ENCODE peak calls at places on chromosomes 1 and 21, in seven cellular contexts. X is suprapubic skin, B is H1, K is transverse colon, U is HCT116, N is sigmoid colon, M is K562. R is an unnamed sample. For H3K9me3, the result is how much of the 10 kb centered on the place peaks cover.

GRCh38 chr1:157155658-157156057 is 17.5 kb upstream of the ETV3 start:
- DNase-seq in N (no peak), M (peak), B (no peak), U (no peak), X (no peak), K (no peak), R (no peak)

GRCh38 chr1:204990059-204990664 is 52.9 kb upstream of the CNTN2 start:
- DNase-seq in N (no peak), X (no peak), B (no peak), M (no peak), K (no peak), U (no peak), R (no peak)

GRCh38 chr1:118949317-118949716 is 38.8 kb downstream of the TBX15 start:
- DNase-seq in K (no peak), M (no peak), N (peak), X (no peak), B (no peak), U (no peak), R (no peak)

GRCh38 chr1:150017206-150017750 is 6.8 kb upstream of the OTUD7B start:
- DNase-seq in M (no peak), N (no peak), X (no peak), U (no peak), B (no peak), K (peak), R (peak)

GRCh38 chr21:32411366-32412161 is 942 bp upstream of the EVA1C start:
- DNase-seq in X (peak), K (peak), N (peak), U (no peak), B (peak), M (peak), R (peak)

GRCh38 chr1:61184714-61185106 is 102.3 kb downstream of the NFIA start:
- DNase-seq in N (no peak), U (no peak), X (no peak), M (no peak), K (no peak), B (no peak), R (no peak)

GRCh38 chr21:41627428-41627827 is 119.5 kb upstream of the TMPRSS2 start:
- DNase-seq in M (no peak), N (no peak), K (no peak), U (no peak), B (no peak), X (no peak), R (no peak)

GRCh38 chr1:170162385-170163226 is 16.8 kb downstream of the NTMT2 start:
- DNase-seq in N (no peak), B (no peak), K (no peak), U (no peak), X (no peak), M (no peak), R (no peak)

GRCh38 chr1:51955797-51956527 is 34.5 kb downstream of the RAB3B start:
- DNase-seq in X (no peak), B (no peak), U (no peak), M (no peak), K (no peak), N (no peak), R (no peak)

GRCh38 chr21:45293214-45293725 is 5.6 kb upstream of the POFUT2 start:
- DNase-seq in X (peak), N (peak), M (no peak), K (no peak), B (peak), U (no peak), R (peak)

GRCh38 chr1:78091886-78092285 is 46.1 kb downstream of the GIPC2 start:
- DNase-seq in X (no peak), N (no peak), M (no peak), B (no peak), K (no peak), U (no peak), R (no peak)

GRCh38 chr1:39825432-39825941 is 36.8 kb upstream of the BMP8B start:
- DNase-seq in B (no peak), X (no peak), K (peak), N (no peak), M (no peak), U (no peak), R (no peak)

GRCh38 chr1:81731989-81732388 is 68.7 kb upstream of the ADGRL2 start:
- DNase-seq in X (no peak), B (no peak), U (no peak), N (no peak), K (no peak), M (no peak), R (no peak)

GRCh38 chr1:8421721-8422120 is 103.8 kb downstream of the SLC45A1 start:
- DNase-seq in M (no peak), X (no peak), N (peak), U (no peak), B (no peak), K (peak), R (no peak)

GRCh38 chr1:147890177-147890790 is 12.3 kb upstream of the GJA8 start:
- DNase-seq in U (peak), B (peak), X (no peak), N (no peak), M (peak), K (peak), R (peak)

GRCh38 chr1:114551400-114551799 is 30.0 kb downstream of the BCAS2 start:
- DNase-seq in N (no peak), U (no peak), X (no peak), M (no peak), B (no peak), K (no peak), R (no peak)

GRCh38 chr21:15291621-15292266 is 226.9 kb upstream of the NRIP1 start:
- DNase-seq in U (no peak), X (no peak), B (no peak), K (peak), N (no peak), M (no peak), R (no peak)

GRCh38 chr1:12276225-12276624 is 46.4 kb downstream of the VPS13D start:
- DNase-seq in N (peak), B (peak), X (no peak), M (peak), K (no peak), U (no peak), R (peak)

GRCh38 chr1:43933386-43934278 is at the start of gene ARTN:
- DNase-seq in U (no peak), B (peak), N (no peak), X (no peak), M (no peak), K (peak), R (peak)

GRCh38 chr21:41433566-41433965 is 7.5 kb downstream of the MX1 start:
- DNase-seq in K (no peak), M (no peak), U (no peak), B (no peak), N (no peak), X (no peak), R (no peak)

GRCh38 chr1:205061227-205061626 is 18.2 kb downstream of the CNTN2 start:
- DNase-seq in M (no peak), K (no peak), U (no peak), N (peak), X (no peak), B (no peak), R (no peak)

GRCh38 chr1:81430236-81430635 is 370.5 kb upstream of the ADGRL2 start:
- DNase-seq in M (no peak), X (no peak), N (no peak), B (no peak), U (no peak), K (no peak), R (no peak)

GRCh38 chr1:199046618-199047017 is 407.8 kb downstream of the PTPRC start:
- DNase-seq in U (no peak), X (no peak), B (no peak), K (no peak), N (no peak), M (no peak), R (no peak)

GRCh38 chr1:168824418-168824817 is 95.4 kb upstream of the DPT start:
- DNase-seq in X (no peak), K (no peak), N (no peak), M (no peak), B (no peak), U (no peak), R (no peak)

GRCh38 chr1:22778842-22779520 is 68.3 kb downstream of the EPHB2 start:
- DNase-seq in B (no peak), N (no peak), X (no peak), K (no peak), U (no peak), M (no peak), R (no peak)

GRCh38 chr1:116273042-116273783 is 99.8 kb upstream of the ATP1A1 start:
- DNase-seq in M (no peak), N (no peak), K (no peak), B (no peak), U (no peak), X (no peak), R (no peak)

GRCh38 chr1:234720709-234721436 is 110.9 kb upstream of the IRF2BP2 start:
- DNase-seq in B (no peak), N (peak), X (no peak), U (no peak), M (no peak), K (no peak), R (no peak)

GRCh38 chr1:84701366-84701765 is 11.1 kb upstream of the SSX2IP start:
- DNase-seq in X (no peak), B (no peak), N (no peak), U (no peak), M (no peak), K (no peak), R (no peak)

GRCh38 chr1:112466078-112466660 is 42.6 kb upstream of the WNT2B start:
- DNase-seq in B (peak), K (peak), N (peak), X (peak), U (peak), M (peak), R (peak)

GRCh38 chr1:66848193-66848592 is 47.1 kb upstream of the INSL5 start:
- DNase-seq in U (no peak), M (no peak), N (no peak), X (no peak), K (no peak), B (no peak), R (no peak)

GRCh38 chr1:217275617-217276398 is 355.1 kb downstream of the GPATCH2 start:
- DNase-seq in B (no peak), X (no peak), N (no peak), M (no peak), U (no peak), K (no peak), R (no peak)

GRCh38 chr1:163565171-163565570 is 243.4 kb downstream of the NUF2 start:
- DNase-seq in X (no peak), B (no peak), U (no peak), N (no peak), M (no peak), K (no peak), R (no peak)

GRCh38 chr1:9892563-9893528 is 17.2 kb downstream of the CTNNBIP1 start:
- DNase-seq in N (no peak), M (no peak), X (no peak), U (peak), K (peak), B (no peak), R (peak)
- TF ChIP-seq POLR2AphosphoS5 in N (no peak), M (no peak), X (peak), U (peak), K (no peak), B (no peak), R (no peak)

DNA sequence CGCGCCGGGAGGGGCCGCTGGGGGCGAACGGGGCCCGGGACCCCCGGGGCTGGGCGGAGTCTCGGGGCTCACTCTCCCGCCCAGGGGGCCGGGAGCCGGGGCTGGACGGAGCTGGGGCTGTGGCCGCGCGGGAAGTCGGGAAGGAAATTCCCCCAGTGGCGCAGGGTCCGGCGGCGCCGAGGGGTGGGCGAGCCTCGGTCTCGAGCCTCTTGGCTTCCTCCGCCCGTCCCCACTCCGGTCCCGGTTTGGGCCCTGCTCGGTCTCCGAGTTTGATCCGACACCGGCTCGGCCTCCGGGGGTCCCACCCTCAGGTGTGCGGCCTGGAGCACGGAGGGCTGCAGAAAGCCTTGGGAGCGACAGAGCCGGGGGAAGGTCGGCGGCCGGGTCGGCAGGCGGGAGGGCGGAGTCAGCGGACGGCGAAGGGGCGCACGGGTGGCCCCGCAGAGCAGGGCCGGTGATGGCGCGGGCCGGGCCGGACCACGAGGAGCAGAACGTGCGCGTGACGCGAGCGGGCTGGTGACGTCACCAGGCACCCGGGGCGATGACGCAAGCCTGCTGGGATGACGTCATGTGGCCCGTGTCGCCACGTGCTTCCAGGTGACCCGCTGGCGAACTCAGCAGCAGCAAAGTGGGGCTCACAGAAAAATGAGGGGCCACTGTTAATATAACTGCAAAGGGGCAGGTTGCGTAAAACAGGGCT is 610 bp upstream of the HES4 start:
- DNase-seq in X (peak), N (peak), B (peak), K (peak), M (peak), U (peak), R (peak)
- TF ChIP-seq POLR2A in X (peak), N (peak), B (no peak), K (peak), M (peak), U (no peak), R (no peak)

DNA sequence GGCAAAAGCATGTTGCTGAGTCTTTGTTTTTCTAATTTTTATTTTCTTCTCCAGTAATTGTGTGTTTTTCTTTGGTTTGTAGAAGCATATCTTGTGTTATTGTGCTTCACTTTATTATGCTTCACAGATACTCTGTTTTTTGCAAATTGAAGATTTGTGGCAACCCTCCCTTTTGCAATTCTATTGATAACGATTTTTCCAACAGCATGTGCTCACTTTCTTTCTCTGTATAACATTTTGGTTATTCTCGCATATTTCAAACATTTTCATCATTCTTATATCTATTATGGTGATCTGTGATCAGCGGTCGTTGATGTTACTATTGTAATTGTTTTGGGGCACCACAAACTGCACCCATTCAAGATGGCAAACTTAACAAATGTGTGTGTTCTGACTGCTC is 3.8 kb upstream of the ANGEL2 start:
- DNase-seq in U (no peak), B (no peak), K (no peak), M (no peak), N (no peak), X (no peak), R (no peak)
- H3K9me3 ChIP-seq in U (under half), B (under half), K (under half), M (under half), N (under half), X (under half), R (under half)

DNA sequence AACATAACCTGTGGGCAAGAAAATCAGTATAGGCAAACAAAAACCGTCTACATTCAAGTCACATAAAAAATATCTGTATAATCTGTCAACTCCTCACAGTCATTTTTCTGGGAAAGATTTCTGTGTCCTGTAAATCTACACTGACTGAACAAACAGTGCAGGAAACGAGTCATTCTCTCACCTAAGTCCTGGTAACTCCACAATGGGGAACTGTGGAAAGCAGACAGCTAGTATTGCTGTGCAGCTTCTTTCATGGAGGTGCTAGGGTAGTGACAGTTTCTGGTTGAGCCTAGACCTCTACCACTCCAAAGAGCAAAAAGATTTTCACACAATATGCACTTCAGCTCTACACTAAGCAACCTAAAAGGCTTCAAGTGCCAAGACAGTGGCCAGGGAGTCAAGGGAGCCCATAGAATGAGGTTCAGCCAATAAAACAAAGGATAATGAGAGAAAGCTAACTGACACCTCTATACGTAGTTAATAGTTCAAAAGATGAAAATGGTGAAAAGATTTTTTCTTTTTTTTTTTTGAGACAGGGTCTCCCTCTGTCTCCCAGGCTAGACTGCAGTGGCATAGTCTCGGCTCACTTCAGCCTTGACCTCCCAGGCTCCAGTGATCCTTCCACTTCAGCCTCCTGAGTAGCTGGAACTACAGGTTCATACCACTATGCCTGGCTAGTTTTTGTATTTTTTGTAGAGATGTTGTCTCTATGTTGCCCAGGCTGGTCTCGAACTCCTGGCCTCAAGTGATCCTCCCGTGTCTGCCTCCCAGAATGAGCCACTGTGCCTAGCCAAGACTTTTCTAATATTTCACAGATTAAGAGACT is 5.5 kb downstream of the PTP4A2 start:
- DNase-seq in K (no peak), X (no peak), U (no peak), N (no peak), M (no peak), B (no peak), R (no peak)
- TF ChIP-seq POLR2AphosphoS5 in K (no peak), X (no peak), U (peak), N (peak), M (peak), B (no peak), R (peak)

GRCh38 chr21:39312112-39313041 is 1.1 kb downstream of the BRWD1 start:
- DNase-seq in K (peak), B (peak), X (peak), U (peak), N (peak), M (peak), R (peak)

GRCh38 chr21:39313042-39313456 is 383 bp downstream of the BRWD1 start:
- DNase-seq in N (peak), B (no peak), K (peak), U (no peak), M (peak), X (no peak), R (peak)

GRCh38 chr21:39313457-39314154 is at the start of gene BRWD1:
- DNase-seq in N (peak), K (peak), U (peak), B (peak), X (peak), M (peak), R (peak)

GRCh38 chr21:39314155-39315027 is 959 bp upstream of the BRWD1 start:
- DNase-seq in X (no peak), B (no peak), N (peak), U (no peak), M (no peak), K (peak), R (peak)

GRCh38 chr21:39311164-39311563 is 2.3 kb downstream of the BRWD1 start:
- DNase-seq in U (no peak), N (no peak), B (no peak), M (no peak), K (no peak), X (no peak), R (no peak)
- TF ChIP-seq POLR2A in U (no peak), N (no peak), B (no peak), M (no peak), K (no peak), X (no peak), R (no peak)

GRCh38 chr1:248630551-248630950 is 4.3 kb downstream of the OR2T11 start:
- DNase-seq in M (no peak), N (no peak), B (no peak), U (no peak), X (no peak), K (no peak), R (no peak)

GRCh38 chr1:248631354-248632041 is 3.4 kb downstream of the OR2T11 start:
- DNase-seq in B (no peak), N (no peak), M (no peak), U (no peak), K (peak), X (no peak), R (no peak)

GRCh38 chr1:248625971-248626370 is 8.9 kb downstream of the OR2T11 start:
- DNase-seq in U (no peak), N (no peak), B (no peak), X (no peak), M (no peak), K (no peak), R (no peak)

GRCh38 chr1:248625166-248625565 is 9.7 kb downstream of the OR2T11 start:
- DNase-seq in U (no peak), B (no peak), K (no peak), N (no peak), M (no peak), X (no peak), R (no peak)

DNA sequence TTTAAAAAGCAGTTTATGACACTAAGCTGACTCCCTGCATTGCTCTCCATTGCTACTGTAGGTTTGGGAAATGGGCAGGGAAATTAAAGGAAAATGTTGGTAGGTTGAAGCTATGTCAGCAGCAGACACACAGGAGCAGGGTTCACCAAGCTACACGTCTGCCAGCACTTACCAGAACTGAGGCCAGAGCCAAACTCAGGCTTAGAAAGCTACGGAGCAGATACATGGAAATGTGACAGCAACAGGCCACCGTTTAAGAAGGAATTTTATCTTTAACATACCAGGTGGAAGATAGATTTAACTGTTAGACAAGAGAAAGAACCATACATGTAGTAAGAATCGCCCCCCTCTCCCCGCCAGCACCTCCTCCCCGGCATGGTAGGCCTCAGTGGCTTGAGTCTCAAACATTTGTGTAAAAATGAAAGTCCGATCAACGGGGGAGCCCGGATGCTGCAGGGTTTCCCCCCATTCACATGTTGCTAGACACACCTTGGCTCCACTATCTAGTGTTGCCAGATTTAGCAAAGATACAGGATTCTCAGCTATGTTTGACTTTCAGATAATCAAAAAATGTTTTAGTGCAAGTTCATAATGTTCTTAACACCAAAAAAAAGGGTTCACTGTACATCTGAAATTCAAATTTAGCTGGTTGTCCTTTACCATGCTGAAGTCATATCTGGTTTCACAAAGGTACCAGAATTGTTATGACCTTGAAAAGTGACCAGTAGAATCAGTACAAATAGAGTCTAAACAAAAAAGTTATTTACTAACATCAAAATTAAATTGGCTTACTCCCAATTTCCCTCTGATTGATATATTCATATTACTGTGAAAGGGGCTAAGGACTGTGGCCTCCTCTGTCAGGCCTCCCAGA is 6.7 kb downstream of the OR2T11 start:
- DNase-seq in U (no peak), K (no peak), N (no peak), B (no peak), X (no peak), M (no peak), R (no peak)
- H3K9me3 ChIP-seq in U (under half), K (under half), N (under half), B (half or more), X (under half), M (under half), R (under half)